ENCODE peak calls at places on chromosome 6, in four cellular contexts. One of them, this sample, is unnamed.

GRCh38 chr6:161198176-161198575 is 75.7 kb downstream of the AGPAT4 start:
- DNase-seq in mammary epithelial cell: peak; percentile 4
- DNase-seq in OCI-LY7: no peak
- DNase-seq in lower leg skin: no peak
- DNase-seq in this sample: no peak

GRCh38 chr6:140846518-140847277 is 1286.0 kb upstream of the GJE1 start:
- DNase-seq in lower leg skin: no peak
- DNase-seq in mammary epithelial cell: peak; percentile 37
- DNase-seq in OCI-LY7: no peak
- DNase-seq in this sample: no peak

GRCh38 chr6:16725145-16725864 is 36.0 kb downstream of the ATXN1 start:
- DNase-seq in lower leg skin: no peak
- DNase-seq in mammary epithelial cell: peak; percentile 46
- DNase-seq in OCI-LY7: no peak
- DNase-seq in this sample: no peak

GRCh38 chr6:139540276-139540675 is 165.8 kb upstream of the CITED2 start:
- DNase-seq in mammary epithelial cell: peak; percentile 50
- DNase-seq in lower leg skin: no peak
- DNase-seq in OCI-LY7: no peak
- DNase-seq in this sample: peak; percentile 31

GRCh38 chr6:26116267-26116666 is 29.0 kb downstream of the HFE start:
- DNase-seq in mammary epithelial cell: no peak
- DNase-seq in lower leg skin: no peak
- DNase-seq in OCI-LY7: no peak
- DNase-seq in this sample: no peak

GRCh38 chr6:52389264-52389625 is 27.3 kb downstream of the PAQR8 start:
- DNase-seq in OCI-LY7: no peak
- DNase-seq in mammary epithelial cell: peak; percentile 1
- DNase-seq in lower leg skin: no peak
- DNase-seq in this sample: no peak

GRCh38 chr6:163490826-163491577 is 76.5 kb downstream of the QKI start:
- DNase-seq in mammary epithelial cell: peak; percentile 9
- DNase-seq in lower leg skin: peak; percentile 73
- DNase-seq in OCI-LY7: no peak
- DNase-seq in this sample: no peak

GRCh38 chr6:40138273-40138720 is 204.0 kb upstream of the MOCS1 start:
- DNase-seq in OCI-LY7: no peak
- DNase-seq in lower leg skin: no peak
- DNase-seq in mammary epithelial cell: no peak
- DNase-seq in this sample: no peak

GRCh38 chr6:24646771-24647170 is 780 bp upstream of the KIAA0319 start:
- DNase-seq in lower leg skin: no peak
- DNase-seq in OCI-LY7: no peak
- DNase-seq in mammary epithelial cell: peak; percentile 51
- DNase-seq in this sample: no peak

GRCh38 chr6:12423852-12424251 is 133.7 kb downstream of the EDN1 start:
- DNase-seq in lower leg skin: no peak
- DNase-seq in mammary epithelial cell: no peak
- DNase-seq in OCI-LY7: no peak
- DNase-seq in this sample: no peak

GRCh38 chr6:56663344-56663743 is 20.7 kb upstream of the DST start:
- DNase-seq in lower leg skin: peak; percentile 37
- DNase-seq in OCI-LY7: no peak
- DNase-seq in mammary epithelial cell: peak; percentile 94
- DNase-seq in this sample: no peak

GRCh38 chr6:121627761-121628160 is 192.3 kb downstream of the GJA1 start:
- DNase-seq in OCI-LY7: no peak
- DNase-seq in lower leg skin: no peak
- DNase-seq in mammary epithelial cell: peak; percentile 71
- DNase-seq in this sample: no peak

GRCh38 chr6:16273266-16273665 is 34.9 kb downstream of the GMPR start:
- DNase-seq in mammary epithelial cell: no peak
- DNase-seq in lower leg skin: no peak
- DNase-seq in OCI-LY7: no peak
- DNase-seq in this sample: no peak

GRCh38 chr6:167757291-167757690 is 69.4 kb upstream of the AFDN start:
- DNase-seq in OCI-LY7: no peak
- DNase-seq in lower leg skin: no peak
- DNase-seq in mammary epithelial cell: no peak
- DNase-seq in this sample: no peak

GRCh38 chr6:44270526-44271405 is 516 bp downstream of the TMEM151B start:
- DNase-seq in OCI-LY7: no peak
- DNase-seq in lower leg skin: no peak
- DNase-seq in mammary epithelial cell: no peak
- DNase-seq in this sample: no peak

GRCh38 chr6:157990321-157991066 is 8.8 kb downstream of the SYNJ2 start:
- DNase-seq in lower leg skin: no peak
- DNase-seq in OCI-LY7: peak; percentile 30
- DNase-seq in mammary epithelial cell: no peak
- DNase-seq in this sample: peak; percentile 53

GRCh38 chr6:130598021-130598989 is 228.9 kb upstream of the SMLR1 start:
- DNase-seq in lower leg skin: no peak
- DNase-seq in mammary epithelial cell: peak; percentile 42
- DNase-seq in OCI-LY7: no peak
- DNase-seq in this sample: no peak

GRCh38 chr6:108902389-108902792 is 54.2 kb downstream of the ARMC2 start:
- DNase-seq in mammary epithelial cell: no peak
- DNase-seq in OCI-LY7: peak; percentile 54
- DNase-seq in lower leg skin: no peak
- DNase-seq in this sample: no peak

GRCh38 chr6:117711369-117711768 is 36.1 kb downstream of the NUS1 start:
- DNase-seq in lower leg skin: no peak
- DNase-seq in OCI-LY7: peak; percentile 11
- DNase-seq in mammary epithelial cell: peak; percentile 2
- DNase-seq in this sample: no peak
- TF ChIP-seq CTCF in lower leg skin: no peak
- TF ChIP-seq CTCF in OCI-LY7: peak; percentile 63
- TF ChIP-seq CTCF in mammary epithelial cell: no peak
- TF ChIP-seq CTCF in this sample: no peak

GRCh38 chr6:71395731-71396409 is 107.3 kb downstream of the OGFRL1 start:
- DNase-seq in mammary epithelial cell: no peak
- DNase-seq in OCI-LY7: no peak
- DNase-seq in lower leg skin: no peak
- DNase-seq in this sample: no peak
- TF ChIP-seq CTCF in mammary epithelial cell: no peak
- TF ChIP-seq CTCF in OCI-LY7: no peak
- TF ChIP-seq CTCF in lower leg skin: no peak
- TF ChIP-seq CTCF in this sample: no peak

GRCh38 chr6:74091133-74091793 is 395.3 kb downstream of the CD109 start:
- DNase-seq in mammary epithelial cell: peak; percentile 20
- DNase-seq in lower leg skin: no peak
- DNase-seq in OCI-LY7: peak; percentile 45
- DNase-seq in this sample: peak; percentile 15

GRCh38 chr6:74091794-74092157 is 395.8 kb downstream of the CD109 start:
- DNase-seq in OCI-LY7: no peak
- DNase-seq in mammary epithelial cell: no peak
- DNase-seq in lower leg skin: no peak
- DNase-seq in this sample: no peak

GRCh38 chr6:74087898-74088297 is 391.9 kb downstream of the CD109 start:
- DNase-seq in mammary epithelial cell: no peak
- DNase-seq in OCI-LY7: no peak
- DNase-seq in lower leg skin: no peak
- DNase-seq in this sample: no peak
- TF ChIP-seq CTCF in mammary epithelial cell: no peak
- TF ChIP-seq CTCF in OCI-LY7: peak; percentile 27
- TF ChIP-seq CTCF in lower leg skin: no peak
- TF ChIP-seq CTCF in this sample: no peak

GRCh38 chr6:95856876-95857364 is 158.9 kb upstream of the FUT9 start:
- DNase-seq in lower leg skin: no peak
- DNase-seq in OCI-LY7: no peak
- DNase-seq in mammary epithelial cell: no peak
- DNase-seq in this sample: no peak
- TF ChIP-seq CTCF in lower leg skin: no peak
- TF ChIP-seq CTCF in OCI-LY7: no peak
- TF ChIP-seq CTCF in mammary epithelial cell: no peak
- TF ChIP-seq CTCF in this sample: no peak

GRCh38 chr6:81725127-81725526 is 27.4 kb downstream of the TENT5A start:
- DNase-seq in mammary epithelial cell: no peak
- DNase-seq in OCI-LY7: no peak
- DNase-seq in lower leg skin: no peak
- DNase-seq in this sample: no peak
- TF ChIP-seq CTCF in mammary epithelial cell: no peak
- TF ChIP-seq CTCF in OCI-LY7: no peak
- TF ChIP-seq CTCF in lower leg skin: no peak
- TF ChIP-seq CTCF in this sample: no peak

DNA sequence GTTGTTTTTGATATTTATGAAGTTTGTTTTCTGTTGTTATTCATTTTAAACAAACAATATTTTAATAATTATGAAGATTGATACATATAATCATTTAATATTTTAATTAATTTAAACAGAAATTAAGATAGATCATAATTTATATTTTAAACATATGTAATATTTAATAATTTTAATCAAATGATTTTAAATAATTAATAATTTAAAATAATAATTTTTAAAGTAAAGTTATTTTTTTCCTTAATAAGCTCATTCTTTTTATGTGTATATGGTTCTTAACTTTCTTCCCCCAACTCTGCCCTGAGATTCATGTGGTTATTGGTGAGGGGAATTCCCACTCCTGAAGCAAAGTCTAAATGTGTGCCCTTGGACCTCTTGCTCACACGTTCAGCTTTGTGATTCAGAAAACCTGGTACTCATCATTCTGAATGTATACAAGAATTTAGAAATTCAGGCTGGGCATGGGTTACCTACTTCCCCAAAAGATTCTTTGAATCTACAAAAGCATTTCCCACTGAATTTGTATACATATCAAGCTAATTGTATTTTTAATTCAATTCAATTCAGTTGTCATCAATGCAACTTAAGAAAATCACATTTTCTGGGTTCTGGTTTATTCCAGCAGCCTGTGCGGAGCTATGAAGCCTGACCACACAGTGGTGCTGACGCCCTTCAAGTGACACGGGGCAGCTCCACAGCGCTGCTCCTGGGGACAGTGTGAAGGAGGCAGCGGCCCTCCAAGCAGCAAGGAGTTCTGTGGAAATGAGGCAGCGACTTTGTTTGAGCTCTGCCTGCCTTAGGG is 168.9 kb upstream of the UST start:
- DNase-seq in mammary epithelial cell: peak; percentile 53
- DNase-seq in lower leg skin: peak; percentile 76
- DNase-seq in OCI-LY7: peak; percentile 69
- DNase-seq in this sample: peak; percentile 76
- TF ChIP-seq CTCF in mammary epithelial cell: peak; percentile 95
- TF ChIP-seq CTCF in lower leg skin: no peak
- TF ChIP-seq CTCF in OCI-LY7: peak; percentile 93
- TF ChIP-seq CTCF in this sample: peak; percentile 94

GRCh38 chr6:159943965-159944598 is 24.8 kb upstream of the IGF2R start:
- DNase-seq in mammary epithelial cell: no peak
- DNase-seq in OCI-LY7: no peak
- DNase-seq in lower leg skin: no peak
- DNase-seq in this sample: no peak

GRCh38 chr6:159945801-159946392 is 23.0 kb upstream of the IGF2R start:
- DNase-seq in lower leg skin: no peak
- DNase-seq in OCI-LY7: no peak
- DNase-seq in mammary epithelial cell: no peak
- DNase-seq in this sample: no peak

GRCh38 chr6:159941286-159942113 is 27.4 kb upstream of the IGF2R start:
- DNase-seq in OCI-LY7: peak; percentile 51
- DNase-seq in lower leg skin: no peak
- DNase-seq in mammary epithelial cell: peak; percentile 51
- DNase-seq in this sample: peak; percentile 39

GRCh38 chr6:159939591-159940016 is 29.3 kb upstream of the IGF2R start:
- DNase-seq in OCI-LY7: no peak
- DNase-seq in mammary epithelial cell: no peak
- DNase-seq in lower leg skin: no peak
- DNase-seq in this sample: no peak

GRCh38 chr6:159943101-159943632 is 25.7 kb upstream of the IGF2R start:
- DNase-seq in OCI-LY7: no peak
- DNase-seq in lower leg skin: peak; percentile 56
- DNase-seq in mammary epithelial cell: peak; percentile 5
- DNase-seq in this sample: no peak
- TF ChIP-seq CTCF in OCI-LY7: no peak
- TF ChIP-seq CTCF in lower leg skin: no peak
- TF ChIP-seq CTCF in mammary epithelial cell: no peak
- TF ChIP-seq CTCF in this sample: no peak

GRCh38 chr6:30612213-30612612 is 4.8 kb downstream of the PPP1R10 start:
- DNase-seq in mammary epithelial cell: no peak
- DNase-seq in lower leg skin: no peak
- DNase-seq in OCI-LY7: no peak
- DNase-seq in this sample: no peak
- TF ChIP-seq CTCF in mammary epithelial cell: peak; percentile 43
- TF ChIP-seq CTCF in lower leg skin: no peak
- TF ChIP-seq CTCF in OCI-LY7: peak; percentile 63
- TF ChIP-seq CTCF in this sample: no peak